ENCODE peak calls at places on chromosomes 1 and 21, in six cellular contexts. N is colonic mucosa, E is GM23248, P is neuronal stem cell, U is neural progenitor cell, G is endothelial cell of umbilical vein. V is an unnamed sample.

GRCh38 chr1:223266632-223267172 is 97.3 kb downstream of the SUSD4 start:
- DNase-seq in N (no peak), U (no peak), G (no peak), P (no peak), E (no peak), V (no peak)

GRCh38 chr1:181104042-181104789 is 15.7 kb downstream of the IER5 start:
- DNase-seq in G (no peak), E (no peak), U (no peak), N (peak; percentile 49), P (no peak), V (no peak)

GRCh38 chr1:154404984-154405761 is at the start of gene IL6R:
- DNase-seq in G (peak; percentile 83), P (peak; percentile 63), E (peak; percentile 99), U (peak; percentile 89), N (peak; percentile 92), V (peak; percentile 97)

GRCh38 chr21:43193088-43193650 is 24.4 kb downstream of the CRYAA start:
- DNase-seq in G (no peak), U (no peak), P (no peak), E (no peak), N (no peak), V (no peak)

GRCh38 chr1:9520411-9520810 is 18.9 kb upstream of the SLC25A33 start:
- DNase-seq in G (no peak), U (no peak), P (no peak), N (no peak), E (no peak), V (no peak)

GRCh38 chr1:82646336-82646735 is 845.6 kb downstream of the ADGRL2 start:
- DNase-seq in P (no peak), G (no peak), E (no peak), N (no peak), U (peak; percentile 21), V (peak; percentile 15)

GRCh38 chr1:245538671-245539070 is 383.9 kb downstream of the KIF26B start:
- DNase-seq in N (no peak), E (peak; percentile 50), U (no peak), G (no peak), P (no peak), V (no peak)

GRCh38 chr21:21200103-21200938 is 202.1 kb downstream of the NCAM2 start:
- DNase-seq in G (peak; percentile 84), N (peak; percentile 26), U (no peak), E (peak; percentile 99), P (no peak), V (peak; percentile 96)

DNA sequence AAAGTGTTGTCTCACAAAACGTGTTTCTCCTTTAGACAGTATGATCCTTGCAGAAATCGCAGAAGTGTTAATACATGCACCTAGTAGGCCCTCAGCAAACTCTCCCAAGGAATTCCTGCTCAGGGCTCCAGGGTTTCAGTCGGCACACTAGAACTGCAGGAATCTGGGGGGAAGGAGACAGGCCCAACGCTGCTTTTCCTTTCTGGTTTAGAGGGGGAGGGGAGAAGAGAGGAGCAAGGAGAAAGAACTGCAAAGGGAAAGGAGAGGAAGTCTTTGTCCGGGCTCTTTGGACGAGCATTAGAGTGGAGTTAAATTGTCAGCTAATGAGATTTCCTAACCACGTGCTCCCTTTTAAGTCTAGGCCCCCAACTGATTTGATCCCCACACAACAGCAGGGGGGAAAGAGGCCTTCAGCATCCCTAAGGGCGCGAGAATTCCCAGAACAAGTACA is 103.7 kb upstream of the SOD1 start:
- DNase-seq in N (no peak), E (no peak), U (peak; percentile 91), P (peak; percentile 76), G (no peak), V (no peak)
- H3K4me3 ChIP-seq in N (no peak overlapping the region), E (no peak overlapping the region), U (peak overlapping the region; percentile 81), P (no peak overlapping the region), G (no peak overlapping the region), V (no peak overlapping the region)

DNA sequence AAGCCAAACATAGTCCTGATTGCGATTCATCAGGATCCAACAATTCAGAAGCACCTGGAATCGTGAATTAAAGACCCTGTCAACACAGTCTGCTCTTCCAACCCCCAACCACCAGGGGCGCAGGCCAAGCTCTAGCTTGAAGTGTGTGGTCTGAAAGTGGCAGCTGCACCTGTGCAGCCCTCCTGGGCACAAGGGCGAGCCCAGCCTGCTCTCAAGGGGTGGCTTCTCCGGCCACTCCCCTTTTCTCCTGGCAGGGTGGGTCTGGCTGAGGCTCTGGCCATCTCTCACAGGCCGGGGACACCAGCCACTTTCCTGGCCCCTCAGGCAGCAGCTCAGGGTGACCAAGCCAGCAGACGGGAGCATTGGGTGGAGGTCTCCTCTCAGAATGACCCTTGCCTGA is 62.3 kb downstream of the SLC66A1 start:
- DNase-seq in G (no peak), P (no peak), N (no peak), U (peak; percentile 63), E (peak; percentile 40), V (no peak)
- H3K9ac ChIP-seq in G (no peak overlapping the region), P (no peak overlapping the region), N (no peak overlapping the region), U (no peak overlapping the region), E (no peak overlapping the region), V (no peak overlapping the region)

GRCh38 chr21:36668713-36669112 is 30.2 kb upstream of the SIM2 start:
- DNase-seq in G (no peak), E (no peak), N (no peak), U (no peak), P (no peak), V (no peak)
- H3K4me1 ChIP-seq in G (no peaks in the 10 kb centered on the region), E (no peaks in the 10 kb centered on the region), N (no peaks in the 10 kb centered on the region), U (peaks cover 3% of the 10 kb centered on the region), P (no peaks in the 10 kb centered on the region), V (peaks cover 5% of the 10 kb centered on the region)

DNA sequence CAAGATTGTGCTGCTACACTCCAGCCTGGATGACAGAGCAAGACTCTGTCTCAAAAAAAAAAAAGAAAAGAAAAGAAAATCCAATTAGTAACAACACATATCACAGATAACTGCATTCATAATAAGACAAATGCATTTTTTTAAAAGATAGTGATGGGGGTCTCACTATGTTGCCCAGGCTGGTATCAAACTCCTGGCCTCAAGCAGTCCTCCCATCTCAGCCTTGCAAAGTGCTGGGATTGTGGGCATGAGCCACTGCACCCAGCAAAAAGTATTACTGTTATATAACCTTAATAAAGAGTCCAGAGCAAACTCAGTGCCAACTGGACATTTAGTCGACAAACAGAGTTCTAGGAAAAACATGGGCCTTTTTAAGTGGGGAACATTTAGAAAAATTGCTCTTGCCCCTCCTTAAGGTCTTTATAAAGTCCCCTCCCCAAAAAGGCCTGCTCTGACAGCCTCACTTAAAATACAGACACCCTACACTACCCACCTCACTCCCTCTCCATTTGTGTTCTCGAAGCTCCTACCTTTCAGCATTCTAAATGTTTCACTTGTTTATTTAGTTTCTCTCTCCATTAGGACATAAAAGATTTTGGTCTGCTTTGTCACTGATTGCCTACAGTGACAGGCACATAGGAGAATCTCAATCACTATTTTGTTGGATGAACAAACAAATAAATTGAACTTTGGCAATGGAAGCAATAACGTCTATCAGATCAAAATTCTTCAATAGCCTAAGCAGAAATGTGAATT is 7.5 kb downstream of the ABCB10 start:
- DNase-seq in N (no peak), U (no peak), G (no peak), E (no peak), P (no peak), V (no peak)
- H3K4me3 ChIP-seq in N (no peak overlapping the region), U (no peak overlapping the region), G (no peak overlapping the region), E (no peak overlapping the region), P (no peak overlapping the region), V (no peak overlapping the region)

GRCh38 chr1:150976401-150976821 is 1.8 kb upstream of the CERS2 start:
- DNase-seq in E (no peak), U (no peak), N (no peak), G (no peak), P (no peak), V (no peak)

GRCh38 chr1:150973258-150973825 is 1.3 kb downstream of the CERS2 start:
- DNase-seq in G (no peak), P (no peak), N (no peak), E (peak; percentile 61), U (peak; percentile 26), V (peak; percentile 45)

GRCh38 chr1:150976879-150977694 is 2.5 kb upstream of the CERS2 start:
- DNase-seq in U (peak; percentile 53), N (peak; percentile 94), E (peak; percentile 74), G (peak; percentile 80), P (no peak), V (peak; percentile 75)

GRCh38 chr1:150973826-150974579 is 632 bp downstream of the CERS2 start:
- DNase-seq in E (peak; percentile 64), N (peak; percentile 55), G (peak; percentile 47), U (peak; percentile 75), P (no peak), V (peak; percentile 70)

DNA sequence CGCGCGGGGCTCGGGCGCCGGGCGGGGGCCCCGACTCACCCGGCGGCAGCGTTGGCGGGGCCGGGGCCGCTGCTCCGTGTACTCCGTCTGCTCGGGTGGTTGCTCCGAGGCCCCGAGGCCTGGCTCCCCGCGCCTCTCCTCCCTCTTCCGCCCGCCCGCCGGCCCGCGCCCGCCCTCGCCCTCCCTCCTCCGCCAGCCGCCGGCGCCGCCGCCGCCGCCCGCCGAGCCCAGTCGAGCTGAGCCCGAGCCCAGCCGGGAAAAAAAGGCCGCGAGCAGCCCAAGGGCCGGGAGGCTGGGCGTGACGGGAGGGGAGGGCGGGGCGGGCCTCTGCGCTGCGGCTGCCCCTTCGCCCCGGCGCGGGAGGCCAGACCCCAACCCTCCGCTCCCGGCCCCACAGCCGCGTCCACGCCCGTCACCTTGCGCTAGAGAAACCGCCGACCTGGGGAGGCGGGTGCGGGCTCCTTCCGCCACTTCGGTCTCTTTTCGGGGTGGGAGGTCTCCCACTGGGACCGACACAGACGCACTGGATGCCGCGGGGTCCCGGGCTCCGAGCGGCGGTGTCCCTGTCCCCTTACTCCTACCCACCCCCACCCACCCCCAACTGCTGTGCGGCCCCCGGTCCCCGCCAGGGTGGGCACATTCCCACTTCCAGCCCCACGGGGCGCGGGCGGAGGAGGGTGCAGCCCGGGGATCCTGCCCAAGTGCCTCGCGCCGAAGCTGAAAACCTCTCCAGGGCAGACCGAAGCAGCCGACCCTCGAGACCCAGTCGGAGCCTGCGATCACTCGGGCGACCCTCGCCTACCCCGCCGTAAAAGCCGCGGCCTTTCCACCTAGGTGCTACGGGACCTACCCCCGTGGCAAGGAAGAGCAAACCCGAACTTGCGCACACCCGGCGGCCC is at the start of gene CERS2:
- DNase-seq in E (peak; percentile 94), G (peak; percentile 80), N (peak; percentile 79), P (peak; percentile 75), U (peak; percentile 94), V (peak; percentile 96)
- H3K9ac ChIP-seq in E (peak within 1 kb of the TSS; percentile 96), G (peak within 1 kb of the TSS; percentile 75), N (peak within 1 kb of the TSS; percentile 84), P (peak within 1 kb of the TSS; percentile 96), U (peak within 1 kb of the TSS; percentile 66), V (peak within 1 kb of the TSS; percentile 94)

GRCh38 chr1:21329209-21329844 is 39.1 kb upstream of the ECE1 start:
- DNase-seq in N (peak; percentile 87), U (no peak), E (no peak), G (no peak), P (no peak), V (no peak)
- H3K4me1 ChIP-seq in N (peaks cover 39% of the 10 kb centered on the region), U (peaks cover 32% of the 10 kb centered on the region), E (peaks cover 39% of the 10 kb centered on the region), G (peaks cover 54% of the 10 kb centered on the region), P (peaks cover 47% of the 10 kb centered on the region), V (peaks cover 55% of the 10 kb centered on the region)

GRCh38 chr21:26405735-26406361 is 167.2 kb downstream of the CYYR1 start:
- DNase-seq in E (peak; percentile 89), U (peak; percentile 31), N (no peak), P (no peak), G (peak; percentile 20), V (peak; percentile 81)
- H3K4me3 ChIP-seq in E (peak overlapping the region; percentile 56), U (no peak overlapping the region), N (no peak overlapping the region), P (no peak overlapping the region), G (no peak overlapping the region), V (no peak overlapping the region)

V was measured in adipocyte.